ENCODE peak calls at places on chromosomes 4 and X, in five cellular contexts. J, S, R, T and I are unnamed samples.

GRCh38 chr4:54986095-54986846 is 139.1 kb downstream of the KDR start:
- DNase-seq in J (no peak), S (no peak), R (no peak), T (no peak), I (no peak)

GRCh38 chr4:37976513-37976912 is 16.3 kb downstream of the PTTG2 start:
- DNase-seq in J (no peak), S (no peak), R (no peak), T (no peak), I (no peak)

GRCh38 chr4:145719752-145720624 is 40.0 kb downstream of the C4orf51 start:
- DNase-seq in J (no peak), S (no peak), R (no peak), T (no peak), I (no peak)

GRCh38 chrX:110966839-110967238 is 129.2 kb upstream of the PAK3 start:
- DNase-seq in J (no peak), S (peak), R (peak), T (no peak), I (no peak)

GRCh38 chr4:40515398-40516293 is 114.0 kb downstream of the RBM47 start:
- DNase-seq in J (peak), S (peak), R (no peak), T (no peak), I (no peak)

GRCh38 chrX:72621619-72622485 is 49.2 kb upstream of the HDAC8 start:
- DNase-seq in J (no peak), S (peak), R (peak), T (no peak), I (no peak)

GRCh38 chrX:28379142-28379541 is 208.1 kb upstream of the IL1RAPL1 start:
- DNase-seq in J (no peak), S (no peak), R (no peak), T (no peak), I (no peak)

GRCh38 chr4:85905761-85906160 is 430.8 kb downstream of the ARHGAP24 start:
- DNase-seq in J (no peak), S (no peak), R (no peak), T (no peak), I (no peak)

GRCh38 chrX:51742586-51742985 is 656 bp upstream of the GSPT2 start:
- DNase-seq in J (no peak), S (no peak), R (no peak), T (no peak), I (no peak)

GRCh38 chr4:123893746-123894095 is 497.1 kb downstream of the SPRY1 start:
- DNase-seq in J (no peak), S (peak), R (peak), T (no peak), I (no peak)

GRCh38 chr4:90745176-90745575 is 618.0 kb downstream of the CCSER1 start:
- DNase-seq in J (no peak), S (no peak), R (peak), T (no peak), I (no peak)

GRCh38 chr4:59818656-59819055 is 1381.5 kb upstream of the ADGRL3 start:
- DNase-seq in J (no peak), S (no peak), R (peak), T (no peak), I (no peak)

DNA sequence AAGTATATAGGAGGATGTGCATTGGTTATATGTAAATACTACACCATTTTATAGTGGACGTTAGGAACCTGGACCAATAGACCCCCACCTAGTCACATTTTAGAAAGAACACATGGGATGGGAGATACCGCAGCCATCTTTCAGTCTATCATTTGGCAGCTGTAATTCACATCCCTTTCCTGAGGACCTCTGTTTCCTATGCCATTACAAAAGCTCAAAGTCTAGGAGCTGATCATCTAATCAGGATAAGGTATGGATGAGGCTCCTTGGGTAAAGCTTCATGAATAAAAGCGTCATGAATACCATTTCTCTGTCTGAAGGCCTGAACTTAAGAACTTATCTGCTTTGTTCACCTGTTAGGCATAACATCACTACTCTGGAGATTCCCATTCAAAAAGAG is 31.1 kb downstream of the OCIAD1 start:
- DNase-seq in J (no peak), S (no peak), R (no peak), T (no peak), I (no peak)
- TF ChIP-seq CTCF in J (no peak), S (no peak), R (no peak), T (no peak), I (no peak)

GRCh38 chr4:71151054-71151453 is 157.6 kb downstream of the DCK start:
- DNase-seq in J (no peak), S (peak), R (no peak), T (no peak), I (no peak)
- H3K4me3 ChIP-seq in J (no peak), S (no peak), R (no peak), T (no peak), I (no peak)

DNA sequence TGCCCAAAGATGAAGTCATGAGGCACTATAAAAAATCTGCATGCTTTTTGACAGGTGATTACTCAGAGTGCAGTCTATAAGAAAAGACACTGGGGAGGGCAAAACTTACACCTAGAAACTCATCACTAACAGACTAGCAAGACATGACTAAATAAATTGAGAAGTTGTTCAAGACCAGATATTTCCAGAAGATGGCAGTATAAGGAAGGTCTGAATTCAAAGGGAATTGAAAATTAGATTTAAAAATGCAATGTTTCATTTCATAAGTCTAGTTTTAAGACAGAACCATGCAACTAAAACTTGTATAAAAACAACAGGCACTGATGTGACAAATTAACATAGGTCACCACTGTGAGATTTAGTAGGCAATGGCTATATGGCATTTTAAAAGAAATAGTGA is 232.5 kb upstream of the POF1B start:
- DNase-seq in J (no peak), S (peak), R (peak), T (no peak), I (no peak)
- TF ChIP-seq CTCF in J (peak), S (peak), R (no peak), T (no peak), I (no peak)

GRCh38 chrX:49230500-49231232 is 2.5 kb downstream of the CACNA1F start:
- DNase-seq in J (peak), S (peak), R (no peak), T (no peak), I (no peak)

GRCh38 chrX:49232525-49232924 is 615 bp downstream of the CACNA1F start:
- DNase-seq in J (no peak), S (no peak), R (no peak), T (no peak), I (no peak)

GRCh38 chrX:49231333-49232000 is 1.7 kb downstream of the CACNA1F start:
- DNase-seq in J (no peak), S (no peak), R (no peak), T (no peak), I (no peak)

GRCh38 chrX:49233887-49234555 is 881 bp upstream of the CACNA1F start:
- DNase-seq in J (no peak), S (no peak), R (no peak), T (no peak), I (no peak)

DNA sequence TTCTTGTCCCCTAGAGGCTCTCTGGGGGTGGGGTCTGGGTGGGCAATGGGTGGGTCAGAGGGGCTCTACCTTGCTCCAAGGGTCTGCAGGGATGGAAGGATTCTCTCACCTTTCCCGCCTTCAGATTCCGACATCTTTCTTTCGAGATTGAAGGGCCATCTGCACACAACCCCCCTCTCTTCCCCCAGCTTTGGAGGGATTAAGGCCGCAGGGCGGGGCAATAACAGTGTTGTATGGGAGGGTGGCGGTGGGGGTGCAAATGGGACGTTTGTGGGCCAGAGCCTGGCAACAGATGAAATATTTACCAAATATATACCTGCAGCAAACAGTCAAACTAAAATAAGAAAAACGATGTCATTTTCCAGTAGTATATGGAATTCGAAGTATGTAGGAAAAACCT is at the start of gene CACNA1F:
- DNase-seq in J (no peak), S (no peak), R (no peak), T (no peak), I (no peak)
- H3K4me3 ChIP-seq in J (peak), S (no peak), R (no peak), T (no peak), I (no peak)

DNA sequence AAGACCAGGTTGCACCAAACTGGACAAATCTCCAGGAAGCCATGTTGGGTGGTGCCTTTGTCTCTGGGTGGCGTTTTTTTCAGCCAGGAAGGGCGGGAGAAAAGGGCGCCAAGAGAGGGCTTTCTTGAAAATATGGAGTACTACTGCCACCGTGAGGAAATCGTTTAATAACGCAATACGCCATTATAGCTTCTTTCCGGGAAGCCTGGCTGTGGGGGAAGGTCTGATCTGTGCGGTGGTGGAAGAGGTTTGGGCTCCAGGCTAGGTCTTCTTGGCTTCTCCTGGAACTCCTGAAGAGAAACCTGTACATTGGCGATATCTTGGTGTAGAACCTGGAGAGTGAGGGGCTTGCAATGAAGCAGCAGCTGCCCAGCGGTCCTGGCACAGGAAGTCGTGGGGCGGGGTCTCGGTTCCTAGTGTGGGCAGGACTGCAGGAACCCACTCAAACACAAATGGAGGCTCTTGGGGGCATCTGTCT is 202.7 kb downstream of the OR13H1 start:
- DNase-seq in J (peak), S (peak), R (peak), T (no peak), I (no peak)
- TF ChIP-seq CTCF in J (peak), S (peak), R (no peak), T (no peak), I (no peak)